ENCODE peak calls at places on chromosomes 6 and 20, in eight cellular contexts. Y, T, E, Q, D, L, K and B are unnamed samples.

GRCh38 chr6:44254957-44255808 is 2.1 kb downstream of the SLC35B2 start:
- DNase-seq in Y (no peak), T (no peak), E (peak), Q (no peak), D (no peak), L (no peak), K (no peak), B (no peak)

GRCh38 chr6:89254569-89254968 is 37.4 kb upstream of the GABRR1 start:
- DNase-seq in Y (no peak), T (no peak), E (no peak), Q (no peak), D (no peak), L (no peak), K (no peak), B (no peak)

GRCh38 chr20:8361008-8361652 is 229.1 kb downstream of the PLCB1 start:
- DNase-seq in Y (no peak), T (no peak), E (no peak), Q (no peak), D (no peak), L (no peak), K (no peak), B (peak)

GRCh38 chr6:138572200-138572875 is 73.0 kb upstream of the NHSL1 start:
- DNase-seq in Y (no peak), T (peak), E (no peak), Q (no peak), D (no peak), L (peak), K (peak), B (no peak)

GRCh38 chr6:163814494-163815364 is 400.2 kb downstream of the QKI start:
- DNase-seq in Y (no peak), T (no peak), E (peak), Q (no peak), D (no peak), L (no peak), K (no peak), B (no peak)

GRCh38 chr6:293185-294174 is 1.2 kb downstream of the DUSP22 start:
- DNase-seq in Y (peak), T (no peak), E (peak), Q (no peak), D (no peak), L (peak), K (no peak), B (no peak)

GRCh38 chr6:42029881-42030280 is 20.4 kb upstream of the TAF8 start:
- DNase-seq in Y (no peak), T (no peak), E (no peak), Q (no peak), D (no peak), L (no peak), K (no peak), B (no peak)

GRCh38 chr6:155310596-155310995 is 3.7 kb downstream of the TFB1M start:
- DNase-seq in Y (no peak), T (no peak), E (no peak), Q (no peak), D (no peak), L (no peak), K (no peak), B (no peak)

GRCh38 chr6:47919875-47920274 is 138.0 kb downstream of the OPN5 start:
- DNase-seq in Y (no peak), T (no peak), E (no peak), Q (no peak), D (no peak), L (no peak), K (no peak), B (no peak)

GRCh38 chr6:72272958-72273357 is 348.9 kb upstream of the KCNQ5 start:
- DNase-seq in Y (no peak), T (no peak), E (no peak), Q (no peak), D (no peak), L (no peak), K (no peak), B (no peak)

GRCh38 chr6:148649454-148649963 is 97.3 kb upstream of the UST start:
- DNase-seq in Y (no peak), T (no peak), E (no peak), Q (no peak), D (no peak), L (no peak), K (no peak), B (no peak)

GRCh38 chr20:43751167-43752050 is 24.6 kb upstream of the GTSF1L start:
- DNase-seq in Y (peak), T (no peak), E (no peak), Q (no peak), D (no peak), L (no peak), K (no peak), B (no peak)

GRCh38 chr6:57242505-57242904 is 20.4 kb upstream of the RAB23 start:
- DNase-seq in Y (no peak), T (no peak), E (no peak), Q (no peak), D (no peak), L (no peak), K (no peak), B (no peak)

GRCh38 chr6:19804362-19805145 is 32.6 kb upstream of the ID4 start:
- DNase-seq in Y (no peak), T (peak), E (peak), Q (peak), D (peak), L (peak), K (peak), B (peak)

GRCh38 chr6:169371344-169372144 is 117.9 kb upstream of the THBS2 start:
- DNase-seq in Y (no peak), T (no peak), E (no peak), Q (no peak), D (no peak), L (peak), K (no peak), B (no peak)

GRCh38 chr6:139369568-139370046 is 4.8 kb downstream of the CITED2 start:
- DNase-seq in Y (no peak), T (peak), E (no peak), Q (no peak), D (no peak), L (peak), K (no peak), B (no peak)

GRCh38 chr20:64102647-64103354 is 4.6 kb downstream of the NPBWR2 start:
- DNase-seq in Y (no peak), T (peak), E (peak), Q (no peak), D (peak), L (peak), K (no peak), B (no peak)

GRCh38 chr6:89258912-89259311 is 41.8 kb upstream of the GABRR1 start:
- DNase-seq in Y (no peak), T (no peak), E (no peak), Q (no peak), D (no peak), L (no peak), K (no peak), B (no peak)

GRCh38 chr20:38290829-38291581 is 13.0 kb upstream of the BPI start:
- DNase-seq in Y (no peak), T (no peak), E (peak), Q (no peak), D (no peak), L (peak), K (peak), B (no peak)